ENCODE peak calls at places on chromosomes 2 and 18, in seven cellular contexts. One of them, this sample, is unnamed.

GRCh38 chr2:45283764-45284620 is 274.7 kb upstream of the SIX2 start:
- DNase-seq in choroid plexus epithelial cell: peak; percentile 86
- DNase-seq in dorsolateral prefrontal cortex: no peak
- DNase-seq in cardiac fibroblast: peak; percentile 95
- DNase-seq in neural progenitor cell: no peak
- DNase-seq in right atrium auricular region: no peak
- DNase-seq in stomach: no peak
- DNase-seq in this sample: no peak

GRCh38 chr2:69762513-69763494 is 20.9 kb downstream of the ANXA4 start:
- DNase-seq in cardiac fibroblast: no peak
- DNase-seq in stomach: peak; percentile 42
- DNase-seq in dorsolateral prefrontal cortex: no peak
- DNase-seq in right atrium auricular region: no peak
- DNase-seq in choroid plexus epithelial cell: no peak
- DNase-seq in neural progenitor cell: no peak
- DNase-seq in this sample: no peak

GRCh38 chr2:287471-287885 is 413 bp downstream of the ALKAL2 start:
- DNase-seq in choroid plexus epithelial cell: peak; percentile 61
- DNase-seq in stomach: peak; percentile 45
- DNase-seq in cardiac fibroblast: peak; percentile 23
- DNase-seq in right atrium auricular region: no peak
- DNase-seq in dorsolateral prefrontal cortex: no peak
- DNase-seq in neural progenitor cell: peak; percentile 68
- DNase-seq in this sample: peak; percentile 34

GRCh38 chr2:52881606-52882005 is 886.0 kb upstream of the CHAC2 start:
- DNase-seq in stomach: no peak
- DNase-seq in right atrium auricular region: no peak
- DNase-seq in neural progenitor cell: no peak
- DNase-seq in choroid plexus epithelial cell: peak; percentile 75
- DNase-seq in dorsolateral prefrontal cortex: no peak
- DNase-seq in cardiac fibroblast: peak; percentile 24
- DNase-seq in this sample: no peak

GRCh38 chr2:130798472-130799221 is 38.1 kb upstream of the ARHGEF4 start:
- DNase-seq in cardiac fibroblast: no peak
- DNase-seq in neural progenitor cell: peak; percentile 80
- DNase-seq in right atrium auricular region: no peak
- DNase-seq in stomach: no peak
- DNase-seq in dorsolateral prefrontal cortex: peak; percentile 48
- DNase-seq in choroid plexus epithelial cell: peak; percentile 52
- DNase-seq in this sample: no peak

GRCh38 chr2:137928547-137929503 is 35.4 kb upstream of the HNMT start:
- DNase-seq in neural progenitor cell: no peak
- DNase-seq in dorsolateral prefrontal cortex: no peak
- DNase-seq in right atrium auricular region: no peak
- DNase-seq in choroid plexus epithelial cell: peak; percentile 86
- DNase-seq in stomach: no peak
- DNase-seq in cardiac fibroblast: peak; percentile 67
- DNase-seq in this sample: no peak

GRCh38 chr2:47264183-47264582 is 109.1 kb upstream of the STPG4 start:
- DNase-seq in stomach: no peak
- DNase-seq in right atrium auricular region: no peak
- DNase-seq in dorsolateral prefrontal cortex: no peak
- DNase-seq in cardiac fibroblast: no peak
- DNase-seq in choroid plexus epithelial cell: no peak
- DNase-seq in neural progenitor cell: peak; percentile 41
- DNase-seq in this sample: no peak

GRCh38 chr2:239998006-239998405 is 27.1 kb downstream of the NDUFA10 start:
- DNase-seq in neural progenitor cell: no peak
- DNase-seq in choroid plexus epithelial cell: no peak
- DNase-seq in stomach: no peak
- DNase-seq in cardiac fibroblast: no peak
- DNase-seq in right atrium auricular region: no peak
- DNase-seq in dorsolateral prefrontal cortex: no peak
- DNase-seq in this sample: no peak

GRCh38 chr18:58788971-58789797 is 75.5 kb upstream of the ZNF532 start:
- DNase-seq in neural progenitor cell: peak; percentile 67
- DNase-seq in dorsolateral prefrontal cortex: no peak
- DNase-seq in right atrium auricular region: peak; percentile 66
- DNase-seq in choroid plexus epithelial cell: peak; percentile 73
- DNase-seq in stomach: peak; percentile 39
- DNase-seq in cardiac fibroblast: peak; percentile 81
- DNase-seq in this sample: no peak

GRCh38 chr2:122506620-122507019 is 751.2 kb downstream of the TSN start:
- DNase-seq in dorsolateral prefrontal cortex: no peak
- DNase-seq in right atrium auricular region: no peak
- DNase-seq in neural progenitor cell: no peak
- DNase-seq in choroid plexus epithelial cell: no peak
- DNase-seq in cardiac fibroblast: no peak
- DNase-seq in stomach: no peak
- DNase-seq in this sample: no peak

GRCh38 chr2:218290316-218291261 is 1.7 kb downstream of the TMBIM1 start:
- DNase-seq in choroid plexus epithelial cell: no peak
- DNase-seq in stomach: no peak
- DNase-seq in cardiac fibroblast: no peak
- DNase-seq in dorsolateral prefrontal cortex: no peak
- DNase-seq in right atrium auricular region: no peak
- DNase-seq in neural progenitor cell: no peak
- DNase-seq in this sample: peak; percentile 15

GRCh38 chr2:119005081-119005480 is 63.1 kb downstream of the MARCO start:
- DNase-seq in right atrium auricular region: no peak
- DNase-seq in cardiac fibroblast: no peak
- DNase-seq in dorsolateral prefrontal cortex: no peak
- DNase-seq in neural progenitor cell: no peak
- DNase-seq in stomach: no peak
- DNase-seq in choroid plexus epithelial cell: no peak
- DNase-seq in this sample: no peak

GRCh38 chr2:85852979-85853498 is 35.8 kb downstream of the ST3GAL5 start:
- DNase-seq in choroid plexus epithelial cell: no peak
- DNase-seq in dorsolateral prefrontal cortex: no peak
- DNase-seq in right atrium auricular region: peak; percentile 64
- DNase-seq in neural progenitor cell: no peak
- DNase-seq in cardiac fibroblast: no peak
- DNase-seq in stomach: peak; percentile 45
- DNase-seq in this sample: peak; percentile 2
- H3K4me3 ChIP-seq in choroid plexus epithelial cell: no peak overlapping the region
- H3K4me3 ChIP-seq in dorsolateral prefrontal cortex: peak overlapping the region; percentile 13
- H3K4me3 ChIP-seq in right atrium auricular region: no peak overlapping the region
- H3K4me3 ChIP-seq in neural progenitor cell: no peak overlapping the region
- H3K4me3 ChIP-seq in cardiac fibroblast: no peak overlapping the region
- H3K4me3 ChIP-seq in stomach: no peak overlapping the region
- H3K4me3 ChIP-seq in this sample: no peak overlapping the region

GRCh38 chr2:142165790-142166189 is 35.0 kb upstream of the LRP1B start:
- DNase-seq in choroid plexus epithelial cell: peak; percentile 91
- DNase-seq in right atrium auricular region: no peak
- DNase-seq in cardiac fibroblast: peak; percentile 75
- DNase-seq in stomach: no peak
- DNase-seq in dorsolateral prefrontal cortex: no peak
- DNase-seq in neural progenitor cell: peak; percentile 48
- DNase-seq in this sample: no peak
- TF ChIP-seq CTCF in choroid plexus epithelial cell: peak; percentile 79
- TF ChIP-seq CTCF in right atrium auricular region: peak; percentile 42
- TF ChIP-seq CTCF in cardiac fibroblast: peak; percentile 38
- TF ChIP-seq CTCF in stomach: no peak
- TF ChIP-seq CTCF in dorsolateral prefrontal cortex: no peak
- TF ChIP-seq CTCF in neural progenitor cell: peak; percentile 59
- TF ChIP-seq CTCF in this sample: no peak

GRCh38 chr2:235555356-235555755 is 61.5 kb downstream of the AGAP1 start:
- DNase-seq in right atrium auricular region: no peak
- DNase-seq in cardiac fibroblast: no peak
- DNase-seq in choroid plexus epithelial cell: no peak
- DNase-seq in stomach: no peak
- DNase-seq in neural progenitor cell: no peak
- DNase-seq in dorsolateral prefrontal cortex: no peak
- DNase-seq in this sample: no peak

GRCh38 chr2:235556086-235556485 is 62.2 kb downstream of the AGAP1 start:
- DNase-seq in right atrium auricular region: no peak
- DNase-seq in neural progenitor cell: no peak
- DNase-seq in stomach: no peak
- DNase-seq in choroid plexus epithelial cell: no peak
- DNase-seq in dorsolateral prefrontal cortex: no peak
- DNase-seq in cardiac fibroblast: no peak
- DNase-seq in this sample: no peak

GRCh38 chr2:235553696-235554100 is 59.9 kb downstream of the AGAP1 start:
- DNase-seq in right atrium auricular region: no peak
- DNase-seq in dorsolateral prefrontal cortex: no peak
- DNase-seq in choroid plexus epithelial cell: peak; percentile 40
- DNase-seq in neural progenitor cell: no peak
- DNase-seq in stomach: peak; percentile 43
- DNase-seq in cardiac fibroblast: no peak
- DNase-seq in this sample: peak; percentile 29

GRCh38 chr2:235554385-235554784 is 60.5 kb downstream of the AGAP1 start:
- DNase-seq in dorsolateral prefrontal cortex: no peak
- DNase-seq in neural progenitor cell: no peak
- DNase-seq in choroid plexus epithelial cell: no peak
- DNase-seq in right atrium auricular region: no peak
- DNase-seq in cardiac fibroblast: no peak
- DNase-seq in stomach: no peak
- DNase-seq in this sample: peak; percentile 11

GRCh38 chr2:235554936-235555335 is 61.1 kb downstream of the AGAP1 start:
- DNase-seq in right atrium auricular region: no peak
- DNase-seq in dorsolateral prefrontal cortex: no peak
- DNase-seq in stomach: no peak
- DNase-seq in choroid plexus epithelial cell: no peak
- DNase-seq in cardiac fibroblast: no peak
- DNase-seq in neural progenitor cell: no peak
- DNase-seq in this sample: peak; percentile 24
- H3K4me3 ChIP-seq in right atrium auricular region: no peak overlapping the region
- H3K4me3 ChIP-seq in dorsolateral prefrontal cortex: no peak overlapping the region
- H3K4me3 ChIP-seq in stomach: no peak overlapping the region
- H3K4me3 ChIP-seq in choroid plexus epithelial cell: no peak overlapping the region
- H3K4me3 ChIP-seq in cardiac fibroblast: no peak overlapping the region
- H3K4me3 ChIP-seq in neural progenitor cell: no peak overlapping the region
- H3K4me3 ChIP-seq in this sample: no peak overlapping the region

GRCh38 chr2:64857581-64858471 is 131.4 kb upstream of the SLC1A4 start:
- DNase-seq in cardiac fibroblast: peak; percentile 94
- DNase-seq in right atrium auricular region: no peak
- DNase-seq in dorsolateral prefrontal cortex: no peak
- DNase-seq in neural progenitor cell: peak; percentile 39
- DNase-seq in stomach: no peak
- DNase-seq in choroid plexus epithelial cell: peak; percentile 68
- DNase-seq in this sample: no peak
- TF ChIP-seq CTCF in cardiac fibroblast: no peak
- TF ChIP-seq CTCF in right atrium auricular region: no peak
- TF ChIP-seq CTCF in dorsolateral prefrontal cortex: no peak
- TF ChIP-seq CTCF in neural progenitor cell: no peak
- TF ChIP-seq CTCF in stomach: no peak
- TF ChIP-seq CTCF in choroid plexus epithelial cell: no peak
- TF ChIP-seq CTCF in this sample: no peak

GRCh38 chr2:55283083-55283482 is 14.1 kb upstream of the MTIF2 start:
- DNase-seq in cardiac fibroblast: no peak
- DNase-seq in stomach: no peak
- DNase-seq in right atrium auricular region: no peak
- DNase-seq in neural progenitor cell: no peak
- DNase-seq in dorsolateral prefrontal cortex: no peak
- DNase-seq in choroid plexus epithelial cell: no peak
- DNase-seq in this sample: no peak

GRCh38 chr2:55277310-55277709 is 8.3 kb upstream of the MTIF2 start:
- DNase-seq in right atrium auricular region: no peak
- DNase-seq in stomach: no peak
- DNase-seq in dorsolateral prefrontal cortex: no peak
- DNase-seq in cardiac fibroblast: no peak
- DNase-seq in choroid plexus epithelial cell: no peak
- DNase-seq in neural progenitor cell: no peak
- DNase-seq in this sample: no peak

DNA sequence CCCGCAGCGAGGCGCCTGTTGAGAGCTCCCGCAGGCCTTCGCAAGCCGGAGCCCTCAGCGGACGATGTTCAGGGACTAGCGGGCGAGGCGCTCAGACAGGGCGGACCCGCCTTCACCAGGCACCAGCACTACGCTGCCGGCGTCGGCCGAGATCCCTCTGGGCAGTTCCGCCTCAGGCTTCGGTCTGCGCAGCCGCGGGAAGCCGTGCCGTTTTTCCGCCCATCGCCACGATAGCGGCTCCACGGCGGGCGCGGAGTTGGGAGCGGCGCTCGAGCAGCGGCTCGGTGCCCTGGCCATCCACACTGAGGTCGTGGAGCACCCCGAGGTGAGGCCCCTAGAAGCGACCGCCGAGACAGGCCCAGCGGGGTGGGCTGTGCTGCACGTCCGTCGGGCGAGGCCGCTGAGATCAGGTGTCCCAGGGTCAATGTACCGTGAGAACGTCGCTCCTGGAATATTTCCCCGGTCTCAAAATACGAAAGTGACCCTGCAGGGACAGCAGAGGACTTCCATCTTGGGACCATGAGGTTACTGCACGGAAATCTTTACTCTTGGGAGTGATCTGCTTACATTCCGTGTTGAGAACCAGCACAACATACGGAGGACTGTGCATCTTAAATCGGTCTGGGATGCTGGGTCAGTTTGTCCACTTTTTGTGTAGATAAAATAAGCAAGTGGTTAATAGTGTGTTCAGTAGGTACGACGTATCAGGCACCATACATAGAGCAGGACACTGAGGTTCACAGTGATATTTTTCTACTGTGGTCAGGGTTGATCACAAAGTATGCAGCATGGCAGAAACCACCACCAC is 13.3 kb upstream of the MTIF2 start:
- DNase-seq in stomach: peak; percentile 92
- DNase-seq in choroid plexus epithelial cell: peak; percentile 93
- DNase-seq in dorsolateral prefrontal cortex: peak; percentile 83
- DNase-seq in right atrium auricular region: peak; percentile 89
- DNase-seq in cardiac fibroblast: peak; percentile 88
- DNase-seq in neural progenitor cell: peak; percentile 89
- DNase-seq in this sample: peak; percentile 86
- H3K4me3 ChIP-seq in stomach: peak overlapping the region; percentile 76
- H3K4me3 ChIP-seq in choroid plexus epithelial cell: peak overlapping the region; percentile 84
- H3K4me3 ChIP-seq in dorsolateral prefrontal cortex: peak overlapping the region; percentile 76
- H3K4me3 ChIP-seq in right atrium auricular region: peak overlapping the region; percentile 63
- H3K4me3 ChIP-seq in cardiac fibroblast: peak overlapping the region; percentile 65
- H3K4me3 ChIP-seq in neural progenitor cell: peak overlapping the region; percentile 53
- H3K4me3 ChIP-seq in this sample: peak overlapping the region; percentile 79

This sample was measured in pancreas.